ENCODE peak calls at places on chromosomes 6 and 20, in four cellular contexts. T is H1, Y is IMR-90, C is mesendoderm. E is an unnamed sample.

GRCh38 chr6:53339424-53339823 is 9.3 kb downstream of the ELOVL5 start:
- DNase-seq in T (no peak), Y (no peak), C (no peak), E (no peak)

GRCh38 chr20:10492065-10492464 is 57.0 kb downstream of the SLX4IP start:
- DNase-seq in T (no peak), Y (peak; percentile 70), C (no peak), E (no peak)

GRCh38 chr6:17600527-17601388 is 656 bp downstream of the FAM8A1 start:
- DNase-seq in T (no peak), Y (peak; percentile 12), C (peak; percentile 60), E (peak; percentile 64)

GRCh38 chr6:44000164-44000842 is 126.9 kb downstream of the MRPL14 start:
- DNase-seq in T (no peak), Y (peak; percentile 25), C (peak; percentile 90), E (peak; percentile 94)

GRCh38 chr6:142550310-142550709 is 248.5 kb downstream of the ADGRG6 start:
- DNase-seq in T (no peak), Y (no peak), C (no peak), E (no peak)

GRCh38 chr6:134097114-134097707 is 44.8 kb upstream of the SLC2A12 start:
- DNase-seq in T (no peak), Y (peak; percentile 75), C (peak; percentile 72), E (peak; percentile 41)

GRCh38 chr20:24411452-24412216 is 57.8 kb upstream of the SYNDIG1 start:
- DNase-seq in T (no peak), Y (no peak), C (no peak), E (no peak)

GRCh38 chr20:35405775-35406174 is 6.0 kb downstream of the UQCC1 start:
- DNase-seq in T (no peak), Y (no peak), C (no peak), E (no peak)

GRCh38 chr20:44014807-44015732 is 100.4 kb downstream of the TOX2 start:
- DNase-seq in T (no peak), Y (no peak), C (no peak), E (peak; percentile 9)

GRCh38 chr6:151240036-151240685 is 394 bp downstream of the AKAP12 start:
- DNase-seq in T (peak; percentile 81), Y (peak; percentile 64), C (peak; percentile 97), E (peak; percentile 94)

GRCh38 chr6:15523679-15524630 is 138.9 kb downstream of the DTNBP1 start:
- DNase-seq in T (no peak), Y (no peak), C (no peak), E (peak; percentile 34)

GRCh38 chr6:126437225-126437624 is 97.3 kb downstream of the CENPW start:
- DNase-seq in T (no peak), Y (no peak), C (no peak), E (no peak)

GRCh38 chr6:161198781-161199505 is 74.9 kb downstream of the AGPAT4 start:
- DNase-seq in T (no peak), Y (no peak), C (no peak), E (no peak)
- H4K5ac ChIP-seq in T (no peak overlapping the region), Y (no peak overlapping the region), C (no peak overlapping the region), E (no peak overlapping the region)

GRCh38 chr6:38184780-38185080 is 365.2 kb downstream of the ZFAND3 start:
- DNase-seq in T (no peak), Y (no peak), C (no peak), E (no peak)
- H2BK5ac ChIP-seq in T (no peak overlapping the region), Y (no peak overlapping the region), C (no peak overlapping the region), E (no peak overlapping the region)

GRCh38 chr20:37397954-37398749 is 52.2 kb downstream of the SRC start:
- DNase-seq in T (no peak), Y (no peak), C (no peak), E (no peak)
- H4K8ac ChIP-seq in T (no peak overlapping the region), Y (no peak overlapping the region), C (no peak overlapping the region), E (no peak overlapping the region)

GRCh38 chr6:154930490-154930889 is 64.6 kb upstream of the TIAM2 start:
- DNase-seq in T (no peak), Y (no peak), C (peak; percentile 89), E (no peak)

GRCh38 chr6:154933181-154933827 is 61.8 kb upstream of the TIAM2 start:
- DNase-seq in T (no peak), Y (peak; percentile 32), C (peak; percentile 31), E (no peak)

GRCh38 chr6:154931741-154932424 is 63.2 kb upstream of the TIAM2 start:
- DNase-seq in T (no peak), Y (peak; percentile 73), C (peak; percentile 91), E (no peak)

GRCh38 chr6:154928325-154928922 is 66.7 kb upstream of the TIAM2 start:
- DNase-seq in T (no peak), Y (peak; percentile 69), C (peak; percentile 75), E (peak; percentile 52)

DNA sequence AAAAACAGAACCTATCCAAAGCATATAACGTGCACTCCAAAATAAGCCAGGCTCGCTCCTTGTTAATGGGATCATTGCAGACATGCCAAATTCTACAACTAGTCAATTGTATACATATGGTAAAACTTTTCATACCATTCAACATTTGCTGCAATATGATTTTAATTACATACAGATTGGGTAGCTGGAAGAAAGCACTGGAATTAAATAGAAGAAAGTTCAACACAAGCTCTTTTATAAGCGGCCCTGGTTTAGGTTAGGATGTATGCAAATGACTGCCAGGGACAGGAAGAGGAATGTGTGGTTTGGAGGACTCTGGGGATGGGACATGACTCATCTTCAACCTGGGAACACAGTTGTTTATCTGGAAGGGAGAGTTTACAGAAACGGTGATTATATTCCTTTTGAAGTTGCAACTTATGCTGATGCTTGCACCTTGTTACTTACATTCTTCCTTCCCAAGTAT is 62.5 kb upstream of the TIAM2 start:
- DNase-seq in T (no peak), Y (peak; percentile 78), C (peak; percentile 96), E (no peak)
- H4K5ac ChIP-seq in T (no peak overlapping the region), Y (no peak overlapping the region), C (peak overlapping the region; percentile 28), E (no peak overlapping the region)

E was measured in H9.